ENCODE peak calls at places on chromosomes 7 and 10, in seven cellular contexts. E is neural crest cell, D is choroid plexus epithelial cell, V is GM10248, Z is AG09309, L is AG09319, R is WERI-Rb-1. H is an unnamed sample.

GRCh38 chr7:25031007-25031406 is 51.0 kb upstream of the OSBPL3 start:
- DNase-seq in Z (no peak), L (no peak), V (peak), R (no peak), E (no peak), D (no peak), H (no peak)

GRCh38 chr10:13078912-13079775 is 20.8 kb upstream of the OPTN start:
- DNase-seq in L (no peak), V (no peak), Z (no peak), E (no peak), R (no peak), D (no peak), H (no peak)

GRCh38 chr10:101385866-101386658 is 32.1 kb downstream of the BTRC start:
- DNase-seq in D (peak), E (no peak), R (peak), Z (no peak), L (no peak), V (no peak), H (no peak)

GRCh38 chr7:127021857-127022256 is 230.9 kb downstream of the GRM8 start:
- DNase-seq in R (no peak), E (no peak), V (no peak), D (no peak), Z (no peak), L (no peak), H (no peak)

GRCh38 chr10:119348106-119348505 is 140.7 kb downstream of the GRK5 start:
- DNase-seq in L (no peak), R (no peak), V (no peak), Z (no peak), E (no peak), D (no peak), H (no peak)

GRCh38 chr7:36129048-36129534 is 24.0 kb upstream of the EEPD1 start:
- DNase-seq in D (peak), L (no peak), R (no peak), E (no peak), Z (no peak), V (no peak), H (no peak)

GRCh38 chr10:26697163-26697921 is at the start of gene PDSS1:
- DNase-seq in Z (no peak), D (peak), E (peak), L (peak), V (peak), R (peak), H (peak)

GRCh38 chr10:69938541-69938991 is 114.1 kb upstream of the MACROH2A2 start:
- DNase-seq in E (no peak), R (no peak), Z (no peak), D (no peak), L (no peak), V (no peak), H (no peak)

GRCh38 chr7:56110611-56111010 is 4.3 kb upstream of the CHCHD2 start:
- DNase-seq in V (no peak), Z (no peak), D (no peak), E (no peak), R (no peak), L (no peak), H (peak)

GRCh38 chr7:106178593-106179134 is 66.6 kb upstream of the SYPL1 start:
- DNase-seq in V (no peak), R (no peak), E (no peak), L (no peak), Z (no peak), D (peak), H (peak)
- TF ChIP-seq CTCF in V (peak), R (no peak), E (no peak), L (peak), Z (peak), D (peak), H (no peak)

GRCh38 chr7:21427861-21428641 is at the start of gene SP4:
- DNase-seq in D (peak), Z (peak), R (peak), E (peak), V (peak), L (peak), H (peak)
- TF ChIP-seq CTCF in D (peak), Z (no peak), R (no peak), E (no peak), V (peak), L (no peak), H (no peak)

GRCh38 chr10:77909755-77910375 is 16.7 kb downstream of the DLG5 start:
- DNase-seq in R (no peak), V (no peak), E (no peak), D (peak), L (no peak), Z (peak), H (no peak)

GRCh38 chr10:77909021-77909754 is 17.4 kb downstream of the DLG5 start:
- DNase-seq in D (no peak), V (no peak), E (no peak), R (no peak), L (no peak), Z (no peak), H (no peak)

GRCh38 chr10:77906863-77907861 is 19.4 kb downstream of the DLG5 start:
- DNase-seq in E (no peak), D (no peak), R (no peak), Z (no peak), L (no peak), V (no peak), H (no peak)

GRCh38 chr10:77910524-77911145 is 15.9 kb downstream of the DLG5 start:
- DNase-seq in Z (no peak), E (no peak), L (no peak), R (no peak), D (no peak), V (no peak), H (no peak)

DNA sequence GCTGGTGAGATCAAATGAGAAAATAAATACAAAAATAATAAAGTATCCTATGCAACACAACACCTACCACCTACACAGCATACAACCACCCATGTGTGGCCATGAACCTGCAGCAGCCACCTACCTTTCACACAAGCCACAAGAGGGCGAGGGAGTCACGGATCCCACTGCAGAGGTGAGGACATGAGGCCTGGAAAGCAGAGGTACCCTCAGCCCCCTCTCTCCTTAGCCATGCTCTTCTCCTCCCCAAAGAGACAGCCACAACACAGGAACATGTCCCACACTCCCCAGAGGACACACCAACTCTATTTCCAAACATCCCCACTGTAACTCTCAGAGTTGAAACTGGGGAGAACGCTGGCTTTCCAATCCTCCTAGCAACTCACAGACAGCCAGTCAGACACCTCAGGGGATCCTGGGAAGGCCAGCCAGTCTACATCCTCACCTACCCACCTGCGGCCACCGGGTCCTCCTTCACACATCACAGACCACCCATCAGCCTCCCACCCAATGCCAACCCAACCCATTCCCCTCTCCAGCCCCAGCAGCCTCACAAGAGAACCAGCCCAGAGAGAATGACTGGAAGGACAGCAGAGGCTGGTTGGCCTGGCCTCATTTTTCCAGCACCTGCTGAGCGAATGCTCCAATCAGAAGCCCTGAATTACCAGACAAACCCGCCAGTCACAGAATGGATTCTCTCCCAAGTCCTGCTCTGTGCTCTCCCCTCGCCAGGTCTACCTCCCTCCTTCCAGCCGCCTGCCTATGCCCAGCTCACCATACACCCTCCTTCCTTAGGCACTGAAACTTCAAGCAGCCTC is 18.4 kb downstream of the DLG5 start:
- DNase-seq in V (no peak), D (no peak), L (no peak), E (no peak), R (peak), Z (no peak), H (peak)
- TF ChIP-seq CTCF in V (peak), D (peak), L (no peak), E (peak), R (peak), Z (no peak), H (no peak)

GRCh38 chr7:98703916-98704315 is 86.8 kb downstream of the NPTX2 start:
- DNase-seq in V (no peak), D (no peak), E (no peak), Z (no peak), L (no peak), R (no peak), H (no peak)
- TF ChIP-seq CTCF in V (no peak), D (no peak), E (no peak), Z (no peak), L (no peak), R (no peak), H (no peak)

GRCh38 chr7:44348300-44348699 is 22.9 kb upstream of the CAMK2B start:
- DNase-seq in R (peak), D (peak), V (no peak), E (no peak), L (no peak), Z (no peak), H (peak)
- TF ChIP-seq CTCF in R (peak), D (peak), V (peak), E (no peak), L (peak), Z (peak), H (peak)